ENCODE peak calls at places on chromosomes 4 and X, in five cellular contexts. V is GM20000, G is ACHN, Y is tibial nerve, U is BJ. H is an unnamed sample.

GRCh38 chrX:50723006-50723405 is 91.0 kb downstream of the SHROOM4 start:
- DNase-seq in V (no peak), G (peak; percentile 16), Y (no peak), U (no peak), H (no peak)

GRCh38 chr4:3635090-3635820 is 103.0 kb upstream of the LRPAP1 start:
- DNase-seq in V (no peak), G (no peak), Y (no peak), U (no peak), H (no peak)

GRCh38 chr4:35982318-35982717 is 262.0 kb downstream of the ARAP2 start:
- DNase-seq in V (no peak), G (no peak), Y (no peak), U (no peak), H (no peak)

GRCh38 chr4:99395595-99396364 is 39.4 kb downstream of the ADH7 start:
- DNase-seq in V (no peak), G (peak; percentile 9), Y (no peak), U (no peak), H (peak; percentile 38)

GRCh38 chr4:99824070-99824599 is 7.5 kb downstream of the DAPP1 start:
- DNase-seq in V (no peak), G (no peak), Y (no peak), U (no peak), H (no peak)

GRCh38 chrX:148135738-148136137 is 154.6 kb downstream of the FMR1NB start:
- DNase-seq in V (no peak), G (no peak), Y (no peak), U (no peak), H (no peak)

GRCh38 chr4:139950568-139950967 is 203.4 kb downstream of the MAML3 start:
- DNase-seq in V (peak; percentile 57), G (no peak), Y (no peak), U (no peak), H (no peak)

GRCh38 chr4:146121757-146122156 is 53.8 kb upstream of the LSM6 start:
- DNase-seq in V (no peak), G (no peak), Y (no peak), U (no peak), H (no peak)

H was measured in kidney epithelial cell.